ENCODE peak calls at places on chromosomes 3 and 15, in ten cellular contexts. C, G, Q, Z, X, L, S, D, K and B are unnamed samples. For H3K27me3, the result is how much of the 10 kb centered on the place peaks cover.

GRCh38 chr15:68368731-68369435 is 63.1 kb downstream of the ITGA11 start:
- DNase-seq in G (no peak), X (no peak), D (no peak), L (no peak), Q (peak), K (no peak), C (no peak), Z (no peak), S (peak), B (peak)

GRCh38 chr3:69723389-69723788 is 15.9 kb upstream of the MITF start:
- DNase-seq in Z (no peak), S (no peak), L (no peak), D (no peak), X (no peak), C (no peak), Q (no peak), G (no peak), K (no peak), B (no peak)

GRCh38 chr3:50674349-50675178 is at the start of gene DOCK3:
- DNase-seq in D (peak), G (peak), Q (peak), C (no peak), L (no peak), X (peak), K (no peak), Z (peak), S (peak), B (peak)

GRCh38 chr3:112984485-112984884 is 6.3 kb upstream of the GTPBP8 start:
- DNase-seq in L (no peak), C (no peak), X (no peak), D (no peak), G (peak), S (no peak), Q (peak), K (peak), Z (peak), B (no peak)

GRCh38 chr3:46271910-46272309 is 29.6 kb downstream of the CCR3 start:
- DNase-seq in L (no peak), K (no peak), S (no peak), D (no peak), G (no peak), Q (no peak), C (no peak), Z (peak), X (no peak), B (no peak)

GRCh38 chr3:51622402-51622801 is 48.6 kb upstream of the TEX264 start:
- DNase-seq in D (no peak), K (no peak), Q (no peak), Z (no peak), C (no peak), G (no peak), X (no peak), S (peak), L (no peak), B (no peak)

GRCh38 chr3:37050242-37050641 is 56.9 kb downstream of the MLH1 start:
- DNase-seq in Z (no peak), Q (no peak), G (no peak), S (no peak), X (no peak), L (no peak), C (no peak), D (peak), K (no peak), B (no peak)

GRCh38 chr15:20386198-20386597 is 155.4 kb downstream of the GOLGA6L6 start:
- DNase-seq in K (no peak), Z (no peak), G (no peak), D (no peak), C (no peak), X (no peak), L (no peak), S (no peak), Q (no peak), B (no peak)

GRCh38 chr3:138781012-138781470 is 53.7 kb downstream of the PIK3CB start:
- DNase-seq in K (no peak), Z (no peak), C (no peak), Q (no peak), S (no peak), L (no peak), D (no peak), G (peak), X (no peak), B (no peak)

GRCh38 chr3:146222204-146223046 is 28.5 kb downstream of the PLSCR4 start:
- DNase-seq in C (no peak), G (no peak), S (no peak), K (no peak), D (no peak), X (no peak), L (peak), Z (peak), Q (peak), B (peak)

GRCh38 chr15:67110400-67110799 is 45.0 kb downstream of the SMAD3 start:
- DNase-seq in C (no peak), S (no peak), L (no peak), X (no peak), Q (no peak), K (no peak), Z (no peak), D (no peak), G (no peak), B (no peak)

GRCh38 chr15:90074916-90075315 is 27.4 kb downstream of the IDH2 start:
- DNase-seq in X (no peak), S (no peak), D (no peak), Z (no peak), C (no peak), Q (no peak), G (no peak), K (no peak), L (no peak), B (no peak)

GRCh38 chr3:85726241-85726640 is 767.5 kb downstream of the CADM2 start:
- DNase-seq in C (no peak), D (no peak), K (no peak), G (no peak), Q (no peak), Z (peak), S (no peak), X (no peak), L (no peak), B (no peak)

GRCh38 chr3:14510838-14511622 is 29.1 kb downstream of the GRIP2 start:
- DNase-seq in C (no peak), L (no peak), S (no peak), G (no peak), Q (no peak), Z (no peak), X (no peak), K (no peak), D (peak), B (peak)

GRCh38 chr3:30655187-30655812 is 48.9 kb downstream of the TGFBR2 start:
- DNase-seq in Z (peak), D (no peak), X (no peak), S (no peak), C (no peak), G (no peak), K (no peak), L (peak), Q (peak), B (no peak)

GRCh38 chr3:127747751-127748521 is 74.4 kb downstream of the MGLL start:
- DNase-seq in C (no peak), D (peak), Z (peak), S (peak), K (peak), L (peak), Q (peak), X (peak), G (no peak), B (peak)

GRCh38 chr3:46946856-46947544 is 29.5 kb downstream of the CCDC12 start:
- DNase-seq in Z (peak), C (no peak), K (no peak), G (peak), Q (no peak), L (peak), X (peak), D (no peak), S (peak), B (peak)

GRCh38 chr15:38652998-38653397 is 88.4 kb upstream of the RASGRP1 start:
- DNase-seq in C (no peak), Q (no peak), Z (no peak), K (no peak), D (no peak), G (peak), L (no peak), S (no peak), X (no peak), B (no peak)

GRCh38 chr15:65115086-65115485 is at the start of gene UBAP1L:
- DNase-seq in C (no peak), G (no peak), Z (no peak), Q (no peak), D (no peak), K (no peak), S (peak), L (no peak), X (no peak), B (no peak)

GRCh38 chr15:74656935-74657535 is 38.8 kb downstream of the EDC3 start:
- DNase-seq in K (no peak), X (no peak), C (no peak), L (no peak), D (no peak), Q (no peak), S (no peak), Z (no peak), G (no peak), B (no peak)

GRCh38 chr3:129413687-129414506 is 14.5 kb downstream of the EFCAB12 start:
- DNase-seq in L (peak), D (no peak), X (no peak), Q (peak), Z (peak), G (no peak), S (peak), C (no peak), K (no peak), B (peak)

GRCh38 chr15:63872759-63873510 is 39.2 kb upstream of the HERC1 start:
- DNase-seq in K (no peak), X (no peak), D (no peak), S (peak), Z (no peak), C (no peak), L (no peak), G (no peak), Q (peak), B (peak)

GRCh38 chr3:9059489-9060400 is 96.5 kb upstream of the RAD18 start:
- DNase-seq in G (no peak), S (no peak), K (no peak), L (no peak), Q (no peak), Z (no peak), D (no peak), X (no peak), C (no peak), B (no peak)

GRCh38 chr15:47932829-47933696 is 187.7 kb upstream of the SLC24A5 start:
- DNase-seq in K (no peak), Z (no peak), L (no peak), Q (no peak), D (no peak), S (no peak), G (no peak), X (peak), C (no peak), B (peak)

GRCh38 chr3:183455064-183455463 is 26.6 kb upstream of the MCF2L2 start:
- DNase-seq in Z (peak), X (no peak), Q (peak), L (peak), D (no peak), G (no peak), S (peak), K (no peak), C (no peak), B (peak)

GRCh38 chr3:40299721-40300335 is 9.7 kb upstream of the EIF1B start:
- DNase-seq in D (no peak), L (peak), S (peak), X (no peak), G (no peak), K (no peak), Z (no peak), Q (peak), C (no peak), B (no peak)

GRCh38 chr15:29747837-29748417 is 74.3 kb downstream of the TJP1 start:
- DNase-seq in L (no peak), X (no peak), K (no peak), D (no peak), G (no peak), C (no peak), Z (peak), S (peak), Q (peak), B (peak)

GRCh38 chr3:43893721-43894120 is 203.0 kb downstream of the ABHD5 start:
- DNase-seq in G (no peak), Q (no peak), Z (no peak), L (no peak), S (peak), D (no peak), X (no peak), C (no peak), K (no peak), B (peak)

GRCh38 chr3:54653456-54654195 is 274.2 kb downstream of the LRTM1 start:
- DNase-seq in K (no peak), C (no peak), G (no peak), X (no peak), S (no peak), Z (no peak), D (no peak), Q (no peak), L (no peak), B (no peak)

GRCh38 chr3:1551741-1552140 is 458.9 kb downstream of the CNTN6 start:
- DNase-seq in D (no peak), G (no peak), L (no peak), Z (no peak), S (no peak), X (no peak), K (no peak), C (no peak), Q (no peak), B (no peak)

GRCh38 chr3:1552831-1553230 is 460.0 kb downstream of the CNTN6 start:
- DNase-seq in Z (no peak), X (no peak), K (no peak), S (no peak), G (no peak), Q (no peak), C (no peak), D (no peak), L (no peak), B (no peak)
- H3K27me3 ChIP-seq in Z (under half), X (under half), K (under half), S (under half), G (under half), Q (under half), C (under half), D (under half), L (under half), B (under half)

DNA sequence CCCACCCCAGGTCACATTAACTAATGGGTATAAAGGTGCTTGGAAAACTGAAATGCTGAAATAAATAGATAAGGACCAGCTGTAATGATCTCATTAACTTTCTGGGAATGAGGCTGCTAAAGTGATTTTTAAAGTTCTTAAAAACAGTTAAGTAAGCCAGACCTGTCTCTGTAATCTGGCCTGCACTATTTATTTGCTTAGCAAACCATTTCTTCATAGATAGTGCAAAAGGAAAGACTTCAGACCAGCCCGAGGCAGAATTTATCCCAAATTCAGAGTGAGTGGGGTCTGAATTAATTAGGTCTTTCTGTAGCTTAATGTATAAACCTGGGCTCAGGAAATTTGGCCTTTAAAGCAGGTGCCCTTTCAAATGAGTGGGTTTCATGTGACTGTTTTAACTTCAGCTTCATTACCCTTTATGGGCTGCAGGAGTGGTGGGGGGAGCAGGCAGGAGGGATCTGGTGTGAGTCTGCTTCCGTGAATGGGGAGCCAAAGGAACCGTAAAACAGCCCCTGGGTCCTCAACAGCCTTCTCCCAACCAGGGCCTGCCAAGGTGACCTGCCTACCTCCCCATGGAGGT is 31.4 kb downstream of the MAGEF1 start:
- DNase-seq in G (no peak), Q (no peak), D (no peak), K (no peak), C (no peak), Z (no peak), L (no peak), X (no peak), S (no peak), B (no peak)
- H3K27me3 ChIP-seq in G (under half), Q (under half), D (under half), K (under half), C (under half), Z (under half), L (under half), X (under half), S (under half), B (under half)

GRCh38 chr15:96404560-96404959 is 74.1 kb downstream of the NR2F2 start:
- DNase-seq in C (no peak), L (no peak), Q (no peak), Z (no peak), S (no peak), X (no peak), K (no peak), D (no peak), G (no peak), B (no peak)
- H3K27me3 ChIP-seq in C (half or more), L (under half), Q (half or more), Z (half or more), S (under half), X (under half), K (under half), D (under half), G (under half), B (under half)

DNA sequence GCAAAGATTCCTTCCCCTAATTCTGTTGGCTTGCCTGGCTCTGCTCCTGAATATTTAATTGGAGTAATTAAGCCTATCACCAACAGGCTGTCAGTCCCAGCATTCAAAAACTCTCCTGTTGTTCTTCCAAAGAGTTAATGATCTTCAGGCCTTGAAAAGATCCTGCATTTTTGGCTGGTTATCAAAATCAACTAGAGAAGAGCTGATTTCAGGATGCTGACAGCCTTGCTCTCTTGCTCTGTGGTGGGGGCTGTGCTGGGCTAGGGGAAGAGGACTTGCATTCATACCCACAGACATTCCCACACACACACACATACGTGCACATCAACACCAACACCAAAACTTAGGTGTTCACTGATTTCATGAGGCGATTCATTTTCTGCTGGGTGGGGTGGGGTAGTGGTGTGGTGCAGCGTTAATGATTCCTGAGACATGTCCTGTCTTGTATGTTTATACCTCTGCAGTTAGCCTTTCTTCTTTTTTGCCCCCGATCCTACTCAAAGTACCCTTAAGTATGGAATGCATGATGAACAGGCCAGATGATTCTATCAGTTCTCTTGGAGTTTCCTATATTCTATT is 42.4 kb downstream of the CPN2 start:
- DNase-seq in K (no peak), C (no peak), G (no peak), L (no peak), S (no peak), Q (no peak), X (no peak), D (no peak), Z (no peak), B (no peak)
- H3K27me3 ChIP-seq in K (under half), C (under half), G (under half), L (half or more), S (under half), Q (under half), X (under half), D (under half), Z (under half), B (half or more)

GRCh38 chr3:198079771-198080520 is 119.9 kb downstream of the LMLN start:
- DNase-seq in Q (peak), Z (peak), C (peak), S (peak), X (peak), G (peak), K (no peak), D (no peak), L (no peak), B (peak)
- H3K27me3 ChIP-seq in Q (half or more), Z (half or more), C (under half), S (half or more), X (under half), G (under half), K (under half), D (under half), L (under half), B (half or more)

GRCh38 chr15:42375941-42376340 is 16.6 kb downstream of the CAPN3 start:
- DNase-seq in G (no peak), C (no peak), X (no peak), L (no peak), Q (no peak), D (no peak), K (no peak), Z (no peak), S (no peak), B (no peak)
- H3K27me3 ChIP-seq in G (under half), C (under half), X (under half), L (under half), Q (under half), D (under half), K (under half), Z (under half), S (under half), B (under half)